ENCODE peak calls at places on chromosomes 16 and 17, in five cellular contexts. N is transverse colon, F is esophagus squamous epithelium, R is adrenal gland, T is A549. K is an unnamed sample.

GRCh38 chr17:49951362-49952080 is 17.5 kb upstream of the DLX4 start:
- DNase-seq in N (no peak), F (no peak), R (peak; percentile 58), T (no peak), K (no peak)

GRCh38 chr17:69639096-69639495 is 224.6 kb downstream of the MAP2K6 start:
- DNase-seq in N (no peak), F (no peak), R (no peak), T (no peak), K (no peak)

GRCh38 chr17:13113821-13114525 is 96.1 kb upstream of the ELAC2 start:
- DNase-seq in N (no peak), F (no peak), R (no peak), T (no peak), K (no peak)

GRCh38 chr17:6386041-6386630 is 48.8 kb downstream of the AIPL1 start:
- DNase-seq in N (no peak), F (no peak), R (no peak), T (no peak), K (no peak)

GRCh38 chr16:27685802-27686201 is 135.9 kb downstream of the KATNIP start:
- DNase-seq in N (peak; percentile 10), F (no peak), R (no peak), T (no peak), K (no peak)

GRCh38 chr17:36182176-36183000 is 6.0 kb upstream of the TBC1D3B start:
- DNase-seq in N (no peak), F (no peak), R (no peak), T (no peak), K (no peak)

GRCh38 chr17:67139784-67140665 is 95.7 kb downstream of the CACNG1 start:
- DNase-seq in N (no peak), F (no peak), R (no peak), T (peak; percentile 31), K (no peak)

GRCh38 chr16:9791566-9791965 is 390.7 kb downstream of the GRIN2A start:
- DNase-seq in N (no peak), F (no peak), R (no peak), T (no peak), K (no peak)

GRCh38 chr16:5604770-5605169 is 507.2 kb upstream of the EEF2KMT start:
- DNase-seq in N (no peak), F (no peak), R (no peak), T (peak; percentile 53), K (no peak)

GRCh38 chr16:57588821-57589220 is 39.6 kb upstream of the ADGRG1 start:
- DNase-seq in N (no peak), F (no peak), R (no peak), T (no peak), K (no peak)

GRCh38 chr17:45341389-45342158 is 24.8 kb upstream of the MAP3K14 start:
- DNase-seq in N (peak; percentile 7), F (no peak), R (no peak), T (peak; percentile 94), K (no peak)

GRCh38 chr17:21282231-21282630 is 2.3 kb upstream of the MAP2K3 start:
- DNase-seq in N (no peak), F (no peak), R (peak; percentile 68), T (peak; percentile 88), K (no peak)

GRCh38 chr17:39867084-39867890 is 715 bp upstream of the ZPBP2 start:
- DNase-seq in N (peak; percentile 42), F (no peak), R (no peak), T (no peak), K (no peak)

GRCh38 chr17:50163846-50164696 is 1.7 kb upstream of the SGCA start:
- DNase-seq in N (no peak), F (no peak), R (no peak), T (no peak), K (no peak)

GRCh38 chr17:73955616-73956015 is 247.9 kb upstream of the RPL38 start:
- DNase-seq in N (no peak), F (no peak), R (no peak), T (no peak), K (peak; percentile 8)

GRCh38 chr17:73958453-73958852 is 245.0 kb upstream of the RPL38 start:
- DNase-seq in N (no peak), F (no peak), R (no peak), T (no peak), K (no peak)

GRCh38 chr17:73956169-73956568 is 247.3 kb upstream of the RPL38 start:
- DNase-seq in N (peak; percentile 18), F (no peak), R (no peak), T (no peak), K (no peak)

GRCh38 chr17:73957564-73957963 is 245.9 kb upstream of the RPL38 start:
- DNase-seq in N (peak; percentile 47), F (no peak), R (no peak), T (no peak), K (no peak)

GRCh38 chr17:73956595-73957465 is 246.6 kb upstream of the RPL38 start:
- DNase-seq in N (peak; percentile 69), F (no peak), R (peak; percentile 58), T (peak; percentile 78), K (peak; percentile 59)
- TF ChIP-seq CTCF in N (peak; percentile 30), F (peak; percentile 40), R (peak; percentile 53), T (peak; percentile 72), K (no peak)

GRCh38 chr17:28951991-28952975 is 965 bp upstream of the PHF12 start:
- DNase-seq in N (peak; percentile 98), F (peak; percentile 96), R (peak; percentile 95), T (peak; percentile 100), K (peak; percentile 96)
- TF ChIP-seq POLR2A in N (peak; percentile 80), F (no peak), R (peak; percentile 70), T (peak; percentile 16), K (no peak)

GRCh38 chr16:4139968-4140367 is 23.7 kb upstream of the ADCY9 start:
- DNase-seq in N (no peak), F (no peak), R (no peak), T (no peak), K (no peak)
- H3K27ac ChIP-seq in N (no peak overlapping the region), F (peak overlapping the region; percentile 52), R (no peak overlapping the region), T (no peak overlapping the region), K (no peak overlapping the region)

GRCh38 chr17:16453493-16453851 is 38.1 kb downstream of the TRPV2 start:
- DNase-seq in N (no peak), F (no peak), R (no peak), T (no peak), K (no peak)
- TF ChIP-seq CTCF in N (no peak), F (no peak), R (no peak), T (no peak), K (no peak)

DNA sequence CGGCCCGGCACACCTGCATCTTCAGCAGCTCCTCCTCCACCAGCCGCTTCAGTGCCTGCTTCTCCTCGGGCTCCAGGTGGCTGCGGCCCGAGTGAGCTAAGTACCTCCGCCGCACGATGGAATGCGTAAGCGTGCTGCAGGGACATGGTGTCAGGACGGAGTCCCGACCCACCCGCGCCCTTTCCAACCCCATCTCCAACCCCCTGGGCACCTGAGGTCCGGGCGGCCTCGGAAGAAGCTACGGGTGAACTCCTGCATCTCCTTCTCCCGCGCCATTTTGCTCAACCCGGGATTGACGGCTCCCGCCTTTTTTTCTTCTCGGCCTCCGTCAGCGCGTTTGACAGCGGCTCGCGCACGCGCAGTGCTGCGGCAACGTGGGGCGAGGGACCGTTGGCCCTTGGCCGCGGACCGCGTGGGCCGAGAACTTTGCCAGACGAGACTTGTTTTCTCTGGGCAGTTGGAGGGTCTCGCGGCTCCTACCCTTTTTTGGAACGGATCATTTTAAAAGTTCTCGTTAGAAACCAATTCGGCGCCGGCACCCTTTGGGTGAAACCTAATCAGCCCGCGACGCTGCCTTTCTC is at the start of gene HIRIP3:
- DNase-seq in N (peak; percentile 91), F (peak; percentile 63), R (peak; percentile 90), T (peak; percentile 86), K (peak; percentile 90)
- TF ChIP-seq POLR2A in N (peak; percentile 14), F (no peak), R (no peak), T (no peak), K (no peak)

GRCh38 chr16:84618428-84619102 is 687 bp upstream of the COTL1 start:
- DNase-seq in N (no peak), F (no peak), R (no peak), T (peak; percentile 96), K (no peak)
- H3K27ac ChIP-seq in N (peak overlapping the region; percentile 85), F (peak overlapping the region; percentile 79), R (peak overlapping the region; percentile 35), T (peak overlapping the region; percentile 82), K (peak overlapping the region; percentile 78)

GRCh38 chr16:12099451-12100123 is 123.1 kb downstream of the SNX29 start:
- DNase-seq in N (no peak), F (no peak), R (no peak), T (no peak), K (no peak)
- TF ChIP-seq CTCF in N (no peak), F (no peak), R (no peak), T (no peak), K (no peak)

DNA sequence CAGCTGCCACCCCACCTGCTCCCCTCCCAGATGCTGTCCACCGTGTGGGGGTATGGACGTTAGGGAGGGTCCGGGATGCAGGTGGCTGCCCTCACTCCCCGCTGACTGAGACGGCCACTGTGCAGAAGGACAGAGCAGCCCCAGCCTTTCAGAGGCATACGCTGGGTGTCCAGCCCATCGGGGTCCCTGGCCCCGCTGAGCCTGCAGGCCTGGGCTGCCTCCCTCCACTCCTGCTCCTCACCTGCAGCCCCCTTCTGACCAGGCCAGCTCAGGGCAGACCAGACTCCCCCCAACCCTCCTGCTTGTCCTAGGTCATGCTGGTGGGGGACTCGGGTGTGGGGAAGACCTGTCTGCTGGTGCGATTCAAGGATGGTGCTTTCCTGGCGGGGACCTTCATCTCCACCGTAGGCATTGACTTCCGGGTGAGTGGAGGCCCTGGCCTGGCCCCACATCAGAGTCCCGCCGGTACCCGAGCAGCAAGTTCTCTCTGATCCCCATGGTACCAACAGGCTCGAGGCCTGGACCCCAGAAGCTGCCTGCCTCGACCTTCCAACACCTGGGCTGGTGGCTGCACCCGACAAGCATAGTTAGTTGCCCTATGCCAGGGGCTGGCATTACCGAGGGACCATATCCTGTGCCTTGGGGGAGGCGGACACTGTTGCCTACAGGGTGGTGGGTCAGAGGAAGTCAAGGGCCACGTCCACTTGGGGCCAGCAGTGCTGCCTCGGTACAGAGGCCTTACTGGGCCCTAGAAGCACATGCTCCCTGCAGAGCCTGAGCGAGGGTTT is 1.4 kb downstream of the RAB26 start:
- DNase-seq in N (no peak), F (no peak), R (no peak), T (peak; percentile 73), K (no peak)
- TF ChIP-seq POLR2A in N (no peak), F (no peak), R (no peak), T (peak; percentile 35), K (no peak)

DNA sequence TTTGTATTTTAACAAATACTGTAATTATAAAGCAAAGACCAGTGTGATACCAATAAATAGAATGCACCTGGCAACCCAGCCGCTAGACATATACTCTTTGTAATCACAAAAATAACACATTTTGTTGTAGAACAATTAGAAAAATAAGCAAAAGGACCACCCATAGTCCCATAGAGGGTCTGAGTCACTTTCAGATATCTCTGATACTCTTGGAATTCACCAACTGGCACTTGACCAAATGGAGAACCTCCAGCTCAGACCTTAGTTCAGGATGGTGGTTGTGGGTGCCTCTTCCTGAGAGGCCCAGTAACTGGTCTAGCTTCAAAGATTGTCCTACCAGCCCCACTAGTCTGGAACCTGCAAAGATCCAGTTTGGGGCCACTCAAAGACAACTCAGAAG is 789 bp upstream of the TERF2 start:
- DNase-seq in N (no peak), F (no peak), R (no peak), T (no peak), K (no peak)
- H3K27ac ChIP-seq in N (peak overlapping the region; percentile 92), F (no peak overlapping the region), R (no peak overlapping the region), T (no peak overlapping the region), K (no peak overlapping the region)

K was measured in stomach.